ENCODE peak calls at places on chromosomes 7 and 10, in ten cellular contexts. A, V, X, Q, S, G, W, B, J and C are unnamed samples.

GRCh38 chr10:86314616-86315520 is 51.7 kb downstream of the GRID1 start:
- DNase-seq in A (peak), V (no peak), X (no peak), Q (no peak), S (no peak), G (peak), W (no peak), B (no peak), J (no peak), C (no peak)

GRCh38 chr7:6436385-6436685 is 11.4 kb downstream of the DAGLB start:
- DNase-seq in A (no peak), V (no peak), X (no peak), Q (no peak), S (no peak), G (no peak), W (no peak), B (no peak), J (no peak), C (no peak)

GRCh38 chr7:157428554-157428945 is 91.7 kb downstream of the DNAJB6 start:
- DNase-seq in A (peak), V (no peak), X (no peak), Q (no peak), S (no peak), G (peak), W (no peak), B (no peak), J (no peak), C (no peak)

GRCh38 chr7:155124706-155125105 is 54.6 kb downstream of the HTR5A start:
- DNase-seq in A (no peak), V (no peak), X (no peak), Q (no peak), S (no peak), G (no peak), W (no peak), B (no peak), J (no peak), C (no peak)

GRCh38 chr7:134946260-134946659 is 40.0 kb upstream of the AGBL3 start:
- DNase-seq in A (no peak), V (no peak), X (no peak), Q (no peak), S (no peak), G (no peak), W (no peak), B (no peak), J (no peak), C (no peak)

GRCh38 chr10:110008518-110009339 is 945 bp downstream of the ADD3 start:
- DNase-seq in A (no peak), V (no peak), X (no peak), Q (peak), S (peak), G (peak), W (peak), B (no peak), J (peak), C (no peak)

GRCh38 chr7:155816996-155817395 is 4.7 kb upstream of the SHH start:
- DNase-seq in A (no peak), V (no peak), X (no peak), Q (no peak), S (no peak), G (peak), W (no peak), B (peak), J (no peak), C (no peak)

GRCh38 chr7:130902755-130903357 is 168.8 kb upstream of the KLF14 start:
- DNase-seq in A (no peak), V (no peak), X (no peak), Q (no peak), S (no peak), G (no peak), W (no peak), B (no peak), J (no peak), C (no peak)

GRCh38 chr10:84159076-84159475 is 14.5 kb upstream of the GPR15LG start:
- DNase-seq in A (no peak), V (no peak), X (no peak), Q (no peak), S (no peak), G (no peak), W (no peak), B (no peak), J (no peak), C (no peak)

GRCh38 chr10:70376436-70377378 is 5.7 kb downstream of the LRRC20 start:
- DNase-seq in A (no peak), V (no peak), X (no peak), Q (no peak), S (no peak), G (no peak), W (no peak), B (no peak), J (no peak), C (no peak)

GRCh38 chr7:112989531-112989930 is 97.1 kb downstream of the GPR85 start:
- DNase-seq in A (no peak), V (no peak), X (no peak), Q (no peak), S (no peak), G (no peak), W (no peak), B (no peak), J (no peak), C (no peak)

GRCh38 chr7:143975617-143976016 is 21.0 kb downstream of the OR2F1 start:
- DNase-seq in A (no peak), V (peak), X (no peak), Q (no peak), S (no peak), G (no peak), W (peak), B (no peak), J (peak), C (no peak)

GRCh38 chr7:10940748-10941358 is 32.8 kb upstream of the PHF14 start:
- DNase-seq in A (no peak), V (no peak), X (no peak), Q (no peak), S (peak), G (no peak), W (no peak), B (no peak), J (peak), C (no peak)

GRCh38 chr10:31166606-31167005 is 134.9 kb upstream of the ZNF438 start:
- DNase-seq in A (no peak), V (no peak), X (no peak), Q (no peak), S (no peak), G (no peak), W (no peak), B (no peak), J (no peak), C (no peak)

GRCh38 chr10:125153693-125154490 is 6.5 kb downstream of the CTBP2 start:
- DNase-seq in A (no peak), V (no peak), X (no peak), Q (peak), S (peak), G (no peak), W (no peak), B (no peak), J (no peak), C (no peak)

GRCh38 chr10:11319990-11320602 is 291.4 kb downstream of the USP6NL start:
- DNase-seq in A (no peak), V (no peak), X (no peak), Q (no peak), S (no peak), G (no peak), W (no peak), B (no peak), J (no peak), C (no peak)

GRCh38 chr10:66888237-66888636 is 37.6 kb upstream of the LRRTM3 start:
- DNase-seq in A (no peak), V (no peak), X (no peak), Q (no peak), S (no peak), G (no peak), W (no peak), B (no peak), J (no peak), C (no peak)

GRCh38 chr10:113027574-113028392 is 77.7 kb downstream of the TCF7L2 start:
- DNase-seq in A (peak), V (no peak), X (no peak), Q (no peak), S (no peak), G (no peak), W (peak), B (no peak), J (no peak), C (no peak)

DNA sequence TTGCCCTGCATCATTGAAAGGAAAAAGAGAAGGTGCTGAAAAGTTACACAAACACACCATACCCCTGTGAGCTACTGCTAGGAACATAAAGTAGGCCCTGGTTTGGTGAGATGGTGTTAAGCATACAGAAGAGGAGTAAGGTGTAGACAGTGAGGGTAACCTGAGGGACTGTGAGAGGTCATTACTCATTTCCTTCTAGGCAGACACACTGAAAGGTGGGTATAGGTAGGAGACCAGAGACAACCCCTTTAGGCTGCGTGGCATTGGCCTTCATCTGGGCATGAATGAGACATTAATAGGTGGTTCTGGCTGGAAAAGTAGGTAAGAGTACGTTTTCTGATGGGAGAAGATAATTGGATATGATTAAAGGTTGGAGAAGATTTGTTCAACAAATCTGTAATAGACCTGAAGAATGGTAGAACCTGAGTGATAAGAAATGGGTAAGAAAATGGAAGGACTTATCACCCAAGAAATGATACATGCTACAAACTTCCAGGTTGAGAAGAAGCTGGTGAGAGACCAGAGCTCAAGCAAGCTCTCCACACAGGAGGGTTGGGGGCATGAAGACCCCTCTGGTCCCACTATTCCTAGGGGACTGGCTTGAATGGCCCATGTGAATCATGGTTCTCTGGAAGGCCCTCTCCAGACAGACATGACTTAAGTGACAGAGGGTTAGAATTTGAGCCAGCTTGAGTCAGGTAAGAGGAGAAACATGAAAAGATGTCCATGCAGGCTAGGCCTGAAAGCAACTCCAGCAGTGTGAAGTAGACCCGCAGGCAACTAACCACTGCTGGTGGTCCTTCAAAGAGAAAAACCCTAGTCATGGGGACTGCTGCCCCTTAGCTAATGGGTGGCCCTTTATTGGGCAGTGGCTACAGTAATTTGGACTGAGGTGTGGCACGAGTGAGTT is 3.8 kb downstream of the COMTD1 start:
- DNase-seq in A (peak), V (no peak), X (no peak), Q (no peak), S (no peak), G (no peak), W (no peak), B (no peak), J (no peak), C (no peak)
- TF ChIP-seq POLR2AphosphoS5 in A (peak), V (peak), X (peak), Q (peak), S (no peak), G (peak), W (peak), B (no peak), J (peak), C (peak)

DNA sequence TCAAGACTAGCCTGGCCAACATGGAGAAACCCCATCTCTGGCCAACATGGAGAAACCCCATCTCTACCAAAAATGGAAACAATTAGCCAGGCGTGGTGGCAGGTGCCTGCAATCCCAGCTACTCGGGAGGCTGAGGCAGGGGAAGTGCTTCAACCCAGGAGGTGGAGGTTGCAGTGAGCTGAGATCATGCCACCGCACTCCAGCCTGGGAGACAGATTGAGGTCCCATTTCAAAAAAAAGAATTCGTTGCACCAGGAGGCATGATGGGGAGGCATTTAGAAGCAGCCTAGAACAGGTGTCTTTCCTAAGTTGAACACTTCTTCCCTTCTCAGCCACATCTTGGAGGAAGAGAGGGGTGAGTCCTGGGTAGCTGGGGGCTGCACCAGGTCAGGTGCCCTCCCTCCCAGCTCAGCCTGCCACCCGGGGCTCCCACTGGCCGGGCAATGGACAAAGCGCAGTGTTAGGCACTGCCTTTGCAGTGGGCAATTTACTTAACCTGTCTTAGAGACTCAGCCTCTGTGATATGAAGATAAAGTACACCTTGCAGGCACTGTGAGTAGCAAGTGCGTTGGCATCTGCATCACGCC is 726.8 kb downstream of the PARD3 start:
- DNase-seq in A (no peak), V (no peak), X (no peak), Q (no peak), S (no peak), G (no peak), W (no peak), B (no peak), J (no peak), C (no peak)
- TF ChIP-seq CTCF in A (no peak), V (no peak), X (no peak), Q (no peak), S (no peak), G (no peak), W (no peak), B (no peak), J (no peak), C (no peak)

GRCh38 chr10:73941300-73941699 is 30.4 kb downstream of the PLAU start:
- DNase-seq in A (no peak), V (no peak), X (no peak), Q (no peak), S (no peak), G (no peak), W (no peak), B (no peak), J (no peak), C (no peak)

GRCh38 chr10:73937333-73938020 is 26.5 kb downstream of the PLAU start:
- DNase-seq in A (no peak), V (no peak), X (no peak), Q (no peak), S (no peak), G (no peak), W (no peak), B (no peak), J (no peak), C (no peak)

GRCh38 chr10:73935895-73936294 is 25.0 kb downstream of the PLAU start:
- DNase-seq in A (no peak), V (no peak), X (no peak), Q (no peak), S (peak), G (no peak), W (no peak), B (no peak), J (no peak), C (no peak)

GRCh38 chr10:73944356-73945100 is 33.6 kb downstream of the PLAU start:
- DNase-seq in A (no peak), V (no peak), X (no peak), Q (no peak), S (no peak), G (no peak), W (no peak), B (peak), J (no peak), C (no peak)

DNA sequence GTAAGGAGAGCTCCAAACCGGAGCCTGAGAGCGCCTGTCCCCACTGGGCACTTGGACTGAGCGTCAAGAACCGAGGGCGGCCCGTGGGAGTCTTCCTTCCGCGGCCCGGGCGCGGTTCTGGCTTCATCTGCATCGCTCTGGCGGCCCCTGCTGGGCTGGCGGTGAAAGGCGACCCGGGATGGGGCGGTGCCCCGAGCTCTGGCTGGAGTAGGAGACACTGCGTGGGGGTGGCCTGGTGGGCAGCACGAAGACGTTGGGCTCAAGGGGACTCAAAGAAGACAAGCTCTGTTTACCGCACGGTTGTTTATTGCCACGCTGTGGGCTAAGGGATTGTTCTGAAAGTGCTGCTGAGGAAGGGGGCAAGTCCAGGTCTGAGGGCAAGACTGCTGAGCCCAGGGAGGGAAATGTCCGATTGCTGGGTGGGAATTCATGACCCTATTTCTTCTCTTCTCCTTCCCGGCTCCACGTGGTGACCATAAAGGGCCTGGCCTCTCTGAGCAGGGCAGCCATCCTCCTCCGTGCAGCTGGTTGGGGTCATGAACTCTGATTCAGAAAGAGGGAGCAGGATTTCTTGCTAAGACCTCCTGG is 29.8 kb downstream of the PLAU start:
- DNase-seq in A (peak), V (peak), X (no peak), Q (peak), S (peak), G (peak), W (peak), B (peak), J (peak), C (no peak)
- H3K4me3 ChIP-seq in A (peak), V (no peak), X (no peak), Q (no peak), S (no peak), G (no peak), W (peak), B (peak), J (no peak), C (no peak)

DNA sequence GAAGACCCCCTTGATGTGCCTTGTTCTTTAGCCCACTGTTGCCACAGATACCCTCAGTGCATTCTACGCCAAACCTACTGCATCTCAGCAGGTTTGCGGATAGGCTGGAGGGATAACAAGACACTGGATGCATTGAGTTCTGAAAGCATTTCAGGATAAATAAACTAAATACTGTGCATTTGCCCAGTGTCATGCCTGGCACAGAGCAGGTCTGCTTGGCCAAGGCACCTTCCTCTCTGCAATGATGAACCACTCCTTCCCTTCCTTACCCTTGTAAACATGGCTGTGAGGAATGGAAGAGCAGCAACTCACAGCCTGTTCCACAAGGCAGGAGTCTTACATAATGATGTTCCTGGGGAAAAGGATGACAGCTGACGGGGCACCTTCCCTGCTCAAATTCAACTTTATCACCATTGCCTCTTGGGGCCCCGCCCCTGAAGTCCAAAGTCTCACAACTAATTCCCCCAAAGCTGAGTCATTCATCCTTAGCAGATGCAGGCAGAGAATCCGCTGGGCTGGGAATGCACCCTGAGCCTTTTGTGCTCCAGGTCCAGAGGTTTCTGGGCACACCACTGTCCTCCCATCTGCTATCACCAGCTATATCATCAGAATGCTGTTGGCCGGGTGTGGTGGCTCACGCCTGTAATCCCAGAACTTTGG is 11.6 kb downstream of the DDX56 start:
- DNase-seq in A (no peak), V (no peak), X (no peak), Q (peak), S (no peak), G (peak), W (peak), B (no peak), J (no peak), C (no peak)
- TF ChIP-seq POLR2AphosphoS5 in A (no peak), V (no peak), X (no peak), Q (peak), S (no peak), G (no peak), W (no peak), B (no peak), J (no peak), C (no peak)

GRCh38 chr10:27542324-27542723 is 38.2 kb downstream of the RAB18 start:
- DNase-seq in A (no peak), V (no peak), X (no peak), Q (no peak), S (no peak), G (no peak), W (no peak), B (no peak), J (no peak), C (no peak)
- TF ChIP-seq CTCF in A (no peak), V (no peak), X (no peak), Q (no peak), S (no peak), G (no peak), W (no peak), B (no peak), J (no peak), C (no peak)